ENCODE peak calls at places on chromosome 21, in seven cellular contexts. F is BE2C, N is HFF-Myc, U is astrocyte of the spinal cord, W is PC-3, O is GM06990, B is sigmoid colon. G is an unnamed sample.

GRCh38 chr21:16992448-16992847 is 520.4 kb upstream of the CXADR start:
- DNase-seq in O (no peak), W (no peak), B (no peak), F (no peak), N (no peak), U (no peak), G (no peak)

GRCh38 chr21:25999935-26000582 is 170.5 kb downstream of the APP start:
- DNase-seq in U (no peak), O (no peak), N (no peak), B (no peak), W (no peak), F (no peak), G (no peak)

GRCh38 chr21:45830221-45830640 is 151.3 kb upstream of the COL6A1 start:
- DNase-seq in F (no peak), U (peak), B (no peak), O (no peak), W (no peak), N (no peak), G (no peak)

GRCh38 chr21:42215942-42216725 is 2.8 kb upstream of the ABCG1 start:
- DNase-seq in B (no peak), U (no peak), F (no peak), N (no peak), O (no peak), W (no peak), G (no peak)

GRCh38 chr21:24634749-24635148 is 972.5 kb downstream of the MRPL39 start:
- DNase-seq in W (no peak), F (no peak), U (no peak), B (no peak), N (no peak), O (no peak), G (no peak)

GRCh38 chr21:41379901-41380300 is 18.1 kb downstream of the MX2 start:
- DNase-seq in N (no peak), O (no peak), B (no peak), W (no peak), U (no peak), F (no peak), G (no peak)

GRCh38 chr21:32613436-32614043 is 1.4 kb upstream of the CFAP298 start:
- DNase-seq in B (no peak), N (no peak), O (no peak), U (no peak), W (no peak), F (no peak), G (no peak)

GRCh38 chr21:36627242-36627641 is 71.7 kb upstream of the SIM2 start:
- DNase-seq in N (no peak), F (no peak), U (peak), B (no peak), O (no peak), W (peak), G (no peak)

GRCh38 chr21:42071146-42071737 is at the start of gene UMODL1:
- DNase-seq in W (no peak), F (no peak), U (no peak), N (no peak), O (no peak), B (no peak), G (no peak)

GRCh38 chr21:41438425-41439113 is 12.5 kb downstream of the MX1 start:
- DNase-seq in N (no peak), W (no peak), O (no peak), F (no peak), U (no peak), B (no peak), G (no peak)

GRCh38 chr21:32807717-32808380 is 36.3 kb upstream of the PAXBP1 start:
- DNase-seq in W (peak), F (no peak), B (no peak), U (peak), N (no peak), O (no peak), G (no peak)

GRCh38 chr21:40769231-40769630 is 77.7 kb downstream of the DSCAM start:
- DNase-seq in B (no peak), U (no peak), N (no peak), W (no peak), F (no peak), O (no peak), G (no peak)

GRCh38 chr21:31372176-31372765 is 28.2 kb upstream of the TIAM1 start:
- DNase-seq in O (no peak), W (peak), U (peak), F (no peak), N (no peak), B (no peak), G (no peak)

GRCh38 chr21:37060296-37060695 is 12.6 kb downstream of the PIGP start:
- DNase-seq in B (no peak), W (peak), U (peak), N (peak), O (no peak), F (peak), G (no peak)

GRCh38 chr21:25929859-25930520 is 195.2 kb downstream of the GABPA start:
- DNase-seq in F (no peak), B (no peak), U (peak), W (no peak), N (no peak), O (no peak), G (peak)

GRCh38 chr21:36696640-36697472 is 2.1 kb upstream of the SIM2 start:
- DNase-seq in B (no peak), F (no peak), W (no peak), O (no peak), N (no peak), U (no peak), G (no peak)

GRCh38 chr21:25133939-25134338 is 473.3 kb downstream of the MRPL39 start:
- DNase-seq in N (no peak), U (peak), B (no peak), O (no peak), F (no peak), W (peak), G (no peak)

GRCh38 chr21:41315726-41316125 is 875 bp upstream of the FAM3B start:
- DNase-seq in N (no peak), B (no peak), F (no peak), W (no peak), O (no peak), U (no peak), G (no peak)

GRCh38 chr21:41768371-41769042 is 1.7 kb upstream of the RIPK4 start:
- DNase-seq in F (no peak), U (peak), O (no peak), W (peak), N (no peak), B (peak), G (no peak)

GRCh38 chr21:32457360-32457840 is 44.9 kb downstream of the EVA1C start:
- DNase-seq in F (peak), W (peak), U (no peak), B (no peak), O (no peak), N (no peak), G (no peak)

GRCh38 chr21:32597205-32597604 is 11.9 kb upstream of the TCP10L start:
- DNase-seq in U (peak), F (no peak), W (peak), B (no peak), O (no peak), N (peak), G (no peak)

GRCh38 chr21:41283211-41283818 is 33.3 kb upstream of the FAM3B start:
- DNase-seq in F (peak), W (peak), O (peak), B (no peak), U (peak), N (peak), G (no peak)

GRCh38 chr21:15732290-15732995 is 2.7 kb downstream of the USP25 start:
- DNase-seq in F (no peak), W (peak), N (no peak), B (no peak), O (peak), U (peak), G (no peak)

GRCh38 chr21:46527801-46528200 is 69.1 kb downstream of the DIP2A start:
- DNase-seq in F (no peak), N (no peak), B (no peak), O (no peak), W (no peak), U (no peak), G (no peak)

GRCh38 chr21:41664881-41665765 is 101.7 kb downstream of the RIPK4 start:
- DNase-seq in U (peak), O (no peak), B (no peak), F (no peak), W (peak), N (no peak), G (no peak)

DNA sequence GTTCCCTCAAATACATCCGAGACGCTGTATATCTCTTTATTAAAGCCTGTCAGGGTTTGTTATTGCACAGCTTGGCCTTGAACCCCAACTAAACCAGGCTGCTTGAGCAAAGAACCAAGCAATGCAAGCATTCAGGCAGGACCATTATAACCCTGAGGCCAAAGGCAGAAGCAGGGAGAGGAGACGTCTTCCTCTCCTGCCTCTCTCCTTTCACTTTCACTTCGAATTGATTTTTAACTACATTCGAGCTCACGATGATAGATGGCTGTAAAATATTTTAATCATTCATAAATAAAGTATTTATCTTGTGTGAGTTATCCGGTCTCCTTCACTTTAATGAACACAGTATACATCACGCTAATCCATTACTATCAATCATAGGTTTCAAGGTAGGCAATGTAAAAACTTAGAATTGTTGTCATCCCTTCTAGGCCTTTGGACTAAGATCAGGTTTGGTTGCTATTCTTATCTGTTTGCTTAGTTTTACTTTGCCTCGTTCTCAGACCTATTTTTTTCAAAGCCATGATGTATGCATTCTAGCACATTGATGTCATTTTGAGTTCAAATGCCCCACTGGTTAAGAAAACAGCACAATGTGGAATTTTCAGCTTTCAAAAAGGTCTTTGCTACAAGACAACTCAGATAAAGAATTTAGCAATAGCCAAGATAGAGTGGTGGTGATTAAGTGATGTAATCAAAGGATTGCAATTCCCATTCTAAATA is 480.2 kb upstream of the RUNX1 start:
- DNase-seq in W (no peak), F (no peak), O (no peak), U (peak), B (no peak), N (no peak), G (no peak)
- H3K4me3 ChIP-seq in W (no peak), F (no peak), O (peak), U (no peak), B (peak), N (no peak), G (peak)

GRCh38 chr21:30269803-30270530 is 12.8 kb downstream of the KRTAP24-1 start:
- DNase-seq in F (no peak), B (no peak), O (no peak), W (no peak), U (no peak), N (no peak), G (no peak)

GRCh38 chr21:30268608-30269197 is 14.0 kb downstream of the KRTAP24-1 start:
- DNase-seq in B (no peak), O (no peak), U (no peak), N (no peak), W (peak), F (peak), G (no peak)
- TF ChIP-seq CTCF in B (no peak), O (no peak), U (peak), N (peak), W (peak), F (peak), G (no peak)

DNA sequence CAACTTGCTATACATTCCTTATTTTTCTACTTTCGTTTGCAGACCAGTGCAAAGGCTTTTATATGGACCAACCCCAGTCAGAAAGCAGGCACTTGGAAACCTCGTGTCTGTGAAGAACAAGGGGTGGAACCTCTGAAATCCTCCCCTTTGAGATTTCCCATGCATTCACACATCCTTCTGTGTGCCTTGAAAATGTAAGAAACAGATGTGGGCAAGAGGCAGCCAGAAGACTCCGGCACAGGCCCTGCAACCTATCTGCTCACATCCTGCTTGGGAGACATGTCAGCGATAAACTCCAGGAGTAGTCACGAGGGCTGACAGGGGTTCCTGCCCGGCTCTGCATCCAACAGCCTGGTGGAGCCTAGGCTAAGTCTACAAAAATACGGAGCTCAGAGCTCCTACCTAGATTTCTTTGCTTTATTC is 42.5 kb downstream of the ETS2 start:
- DNase-seq in N (no peak), F (no peak), O (no peak), U (no peak), B (peak), W (no peak), G (no peak)
- H3K4me3 ChIP-seq in N (no peak), F (no peak), O (no peak), U (no peak), B (no peak), W (no peak), G (no peak)

DNA sequence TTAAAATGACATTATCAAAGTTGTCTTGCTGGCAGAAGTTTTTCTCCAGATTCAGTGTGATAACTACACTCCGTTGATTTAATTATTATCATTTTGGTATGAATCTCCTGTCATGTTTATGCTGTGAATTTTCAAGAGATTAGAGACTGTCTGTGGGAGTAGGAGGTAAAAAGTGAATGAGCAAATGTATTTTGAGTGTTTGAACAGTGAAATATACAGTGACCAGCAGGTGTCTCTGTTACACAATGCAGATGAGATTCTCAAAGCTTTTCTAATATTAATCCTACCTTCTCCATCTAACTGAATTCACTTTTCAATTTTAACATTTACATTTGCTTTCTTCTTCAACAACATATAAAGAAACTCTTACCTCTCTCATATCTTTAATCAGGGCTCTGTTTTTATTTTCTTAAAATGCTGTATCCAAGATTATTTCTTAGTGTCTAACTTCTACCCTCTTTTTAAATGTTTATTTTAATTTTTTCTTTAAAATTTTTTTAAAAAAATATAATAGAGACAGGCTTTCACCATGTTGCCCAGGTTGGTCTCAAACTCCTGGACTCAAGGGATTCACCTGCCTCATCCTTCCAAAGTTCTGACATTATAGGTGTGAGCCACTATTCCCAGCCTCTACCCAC is 20.9 kb upstream of the HSPA13 start:
- DNase-seq in B (no peak), O (no peak), W (peak), N (peak), U (peak), F (no peak), G (no peak)
- TF ChIP-seq CTCF in B (peak), O (peak), W (peak), N (peak), U (peak), F (peak), G (no peak)

GRCh38 chr21:44456207-44456914 is 1.1 kb downstream of the LRRC3 start:
- DNase-seq in W (no peak), B (peak), U (no peak), N (no peak), O (no peak), F (no peak), G (no peak)
- H3K4me3 ChIP-seq in W (peak), B (peak), U (peak), N (peak), O (no peak), F (no peak), G (peak)

GRCh38 chr21:29335720-29336119 is 37.0 kb downstream of the BACH1 start:
- DNase-seq in U (no peak), O (no peak), B (no peak), W (peak), F (no peak), N (no peak), G (no peak)
- TF ChIP-seq CTCF in U (peak), O (no peak), B (no peak), W (peak), F (no peak), N (no peak), G (no peak)

DNA sequence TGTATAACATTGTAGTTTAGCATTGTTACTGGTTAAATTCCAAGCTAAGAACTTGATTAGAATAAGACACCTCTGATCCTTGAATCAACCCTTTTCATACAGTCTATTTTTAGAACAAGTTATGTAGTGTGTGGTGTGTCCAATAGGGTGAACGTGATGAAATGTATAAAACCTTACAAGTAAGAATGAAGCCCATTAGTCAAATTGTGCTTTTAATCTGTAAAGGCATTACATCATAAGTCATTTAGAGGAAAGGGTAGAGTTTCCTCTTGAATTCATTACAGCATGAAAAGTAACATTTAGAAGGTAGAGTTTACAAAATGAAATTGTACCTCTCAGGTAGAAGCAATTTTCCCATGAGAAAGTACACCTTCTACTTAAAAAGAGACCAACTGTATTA is 479.2 kb downstream of the LTN1 start:
- DNase-seq in B (no peak), O (no peak), U (no peak), N (no peak), F (no peak), W (no peak), G (no peak)
- H3K4me3 ChIP-seq in B (no peak), O (no peak), U (no peak), N (no peak), F (no peak), W (no peak), G (no peak)

GRCh38 chr21:34065015-34065414 is 8.4 kb upstream of the MRPS6 start:
- DNase-seq in O (no peak), F (no peak), B (no peak), W (no peak), U (no peak), N (no peak), G (no peak)
- TF ChIP-seq CTCF in O (no peak), F (no peak), B (no peak), W (no peak), U (no peak), N (no peak), G (no peak)

DNA sequence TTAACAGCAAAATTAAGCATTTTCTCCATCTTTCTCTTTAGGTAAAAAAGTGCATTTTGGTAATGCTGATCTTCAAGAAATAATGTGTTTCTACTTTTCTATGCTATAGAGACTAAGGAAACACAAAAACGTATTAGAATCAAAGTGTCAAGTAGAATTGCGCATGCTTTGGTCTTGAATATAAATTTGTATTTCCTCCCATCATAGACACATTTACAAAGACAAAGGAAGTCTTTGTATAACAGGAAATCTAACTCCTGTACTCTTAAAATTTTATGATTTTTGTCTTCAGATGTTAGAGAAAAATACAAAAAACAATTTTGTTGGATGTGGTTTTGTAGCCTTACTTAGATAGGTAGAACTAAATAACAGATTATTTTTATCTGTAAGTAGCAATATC is 1299.4 kb downstream of the NCAM2 start:
- DNase-seq in O (no peak), B (no peak), F (no peak), N (no peak), U (no peak), W (no peak), G (no peak)
- H3K4me3 ChIP-seq in O (no peak), B (no peak), F (no peak), N (no peak), U (no peak), W (no peak), G (no peak)

GRCh38 chr21:39386899-39387298 is 38.0 kb upstream of the HMGN1 start:
- DNase-seq in B (no peak), W (no peak), F (no peak), N (no peak), O (no peak), U (no peak), G (no peak)

GRCh38 chr21:39388038-39388810 is 39.3 kb upstream of the HMGN1 start:
- DNase-seq in O (peak), U (peak), W (peak), N (no peak), F (peak), B (peak), G (peak)

GRCh38 chr21:39390212-39390765 is 41.4 kb upstream of the HMGN1 start:
- DNase-seq in W (no peak), F (no peak), B (no peak), U (no peak), O (no peak), N (no peak), G (no peak)

GRCh38 chr21:39387461-39388037 is 38.7 kb upstream of the HMGN1 start:
- DNase-seq in W (peak), U (peak), N (no peak), B (peak), F (peak), O (peak), G (peak)

DNA sequence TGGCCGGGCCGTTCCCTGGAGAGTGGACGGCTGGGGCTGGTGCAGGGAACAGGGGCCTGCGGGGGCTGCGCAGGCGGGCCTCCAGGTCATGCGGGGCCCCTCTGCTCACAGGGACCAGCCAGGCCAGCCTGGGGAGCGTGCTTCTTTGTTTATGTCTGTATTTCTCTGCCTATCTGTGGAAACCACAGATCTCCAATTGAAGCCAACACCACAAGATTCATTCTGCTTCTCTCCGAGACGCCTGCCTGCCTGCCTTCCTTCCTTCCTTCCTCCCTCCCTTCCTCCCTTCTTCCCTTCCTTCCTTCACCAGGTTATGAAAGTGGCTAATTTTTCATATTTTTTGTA is 39.9 kb upstream of the HMGN1 start:
- DNase-seq in O (no peak), F (no peak), B (no peak), N (no peak), W (no peak), U (no peak), G (no peak)
- TF ChIP-seq CTCF in O (no peak), F (no peak), B (peak), N (no peak), W (no peak), U (no peak), G (no peak)